ENCODE peak calls at places on chromosomes 3 and 15, in five cellular contexts. C is fibroblast of the aortic adventitia; G is thyroid gland; E is stimulated activated naive CD8-positive, alpha-beta T cell treated with anti-CD3 and anti-CD28 coated beads, Interleukin-15, Interleukin-2, amounts not matched to agents 100 U/mL and 50 U/mL, for 24 hours; F is activated T-cell treated with anti-CD3 and anti-CD28 coated beads, Interleukin-2, amount 50 U/mL, for 72 hours. X is an unnamed sample.

GRCh38 chr3:152376351-152377183 is 107.8 kb downstream of the MBNL1 start:
- DNase-seq in F (no peak), E (no peak), G (no peak), C (peak), X (peak)

GRCh38 chr3:189625566-189625965 is 5.6 kb upstream of the TP63 start:
- DNase-seq in E (no peak), G (no peak), F (no peak), C (no peak), X (no peak)

GRCh38 chr3:94413721-94414106 is 350.9 kb downstream of the NSUN3 start:
- DNase-seq in C (peak), G (no peak), F (no peak), E (no peak), X (no peak)

GRCh38 chr15:70023769-70024491 is 73.8 kb downstream of the TLE3 start:
- DNase-seq in E (no peak), G (peak), C (peak), F (no peak), X (peak)

GRCh38 chr15:85454403-85454802 is 74.0 kb downstream of the AKAP13 start:
- DNase-seq in G (no peak), F (no peak), E (no peak), C (no peak), X (no peak)

GRCh38 chr15:55282284-55282833 is 7.3 kb downstream of the RAB27A start:
- DNase-seq in F (peak), G (no peak), C (peak), E (peak), X (no peak)

GRCh38 chr15:95086543-95087252 is 855.3 kb downstream of the MCTP2 start:
- DNase-seq in F (no peak), C (peak), G (no peak), E (no peak), X (no peak)

GRCh38 chr3:111691293-111691909 is 96.3 kb upstream of the ZBED2 start:
- DNase-seq in G (peak), C (peak), E (no peak), F (no peak), X (peak)

GRCh38 chr3:115325539-115325938 is 178.5 kb upstream of the ZBTB20 start:
- DNase-seq in E (peak), C (peak), G (no peak), F (no peak), X (peak)

GRCh38 chr3:177624523-177625495 is 427.5 kb upstream of the TBL1XR1 start:
- DNase-seq in C (no peak), G (no peak), F (no peak), E (no peak), X (peak)

GRCh38 chr15:83320404-83320803 is 35.9 kb upstream of the BNC1 start:
- DNase-seq in E (no peak), F (no peak), G (no peak), C (no peak), X (no peak)

GRCh38 chr15:20671665-20672064 is 130.1 kb upstream of the GOLGA6L6 start:
- DNase-seq in G (no peak), E (no peak), C (no peak), F (no peak), X (no peak)

GRCh38 chr15:44158111-44158510 is 37.0 kb downstream of the FRMD5 start:
- DNase-seq in C (no peak), F (no peak), E (no peak), G (no peak), X (no peak)

GRCh38 chr3:7585052-7585451 is 724.1 kb downstream of the GRM7 start:
- DNase-seq in C (no peak), G (no peak), E (no peak), F (no peak), X (peak)

GRCh38 chr3:69665026-69665739 is 74.1 kb upstream of the MITF start:
- DNase-seq in F (no peak), E (no peak), G (peak), C (peak), X (no peak)

GRCh38 chr3:174168538-174169254 is 690.4 kb upstream of the NAALADL2 start:
- DNase-seq in F (no peak), C (no peak), G (no peak), E (no peak), X (no peak)

GRCh38 chr15:40815042-40815678 is 7.9 kb upstream of the DNAJC17 start:
- DNase-seq in G (peak), C (no peak), F (no peak), E (no peak), X (no peak)

GRCh38 chr15:25543156-25543555 is 104.3 kb upstream of the UBE3A start:
- DNase-seq in G (peak), C (peak), E (no peak), F (no peak), X (no peak)

GRCh38 chr3:37770336-37770735 is 91.3 kb upstream of the CTDSPL start:
- DNase-seq in C (no peak), E (no peak), G (peak), F (no peak), X (no peak)

GRCh38 chr3:186472466-186473008 is 71.6 kb downstream of the CRYGS start:
- DNase-seq in E (no peak), F (no peak), C (no peak), G (no peak), X (no peak)

GRCh38 chr3:30141178-30141581 is 465.2 kb upstream of the TGFBR2 start:
- DNase-seq in G (no peak), F (no peak), C (peak), E (no peak), X (no peak)

GRCh38 chr3:23044463-23044862 is 158.7 kb upstream of the UBE2E2 start:
- DNase-seq in C (peak), E (no peak), F (no peak), G (no peak), X (no peak)

GRCh38 chr15:66498501-66499386 is 1.2 kb upstream of the SNAPC5 start:
- DNase-seq in E (no peak), F (no peak), C (peak), G (no peak), X (peak)

GRCh38 chr15:57708047-57708446 is 1.5 kb downstream of the POLR2M start:
- DNase-seq in F (no peak), C (peak), E (no peak), G (no peak), X (no peak)

GRCh38 chr3:71456155-71456554 is 127.4 kb downstream of the FOXP1 start:
- DNase-seq in C (peak), E (no peak), G (no peak), F (no peak), X (no peak)

GRCh38 chr15:92025717-92026270 is 172.3 kb downstream of the SLCO3A1 start:
- DNase-seq in F (no peak), E (no peak), C (no peak), G (peak), X (no peak)

GRCh38 chr15:52796742-52797515 is 6.8 kb upstream of the ONECUT1 start:
- DNase-seq in G (no peak), E (no peak), F (no peak), C (no peak), X (no peak)

GRCh38 chr15:45884289-45884688 is 249.5 kb downstream of the SQOR start:
- DNase-seq in C (no peak), F (no peak), E (no peak), G (no peak), X (no peak)

GRCh38 chr3:134448664-134449063 is 37.1 kb downstream of the ANAPC13 start:
- DNase-seq in G (no peak), E (no peak), F (no peak), C (no peak), X (no peak)

GRCh38 chr3:72930754-72931153 is 42.9 kb downstream of the GXYLT2 start:
- DNase-seq in F (no peak), E (no peak), G (no peak), C (no peak), X (no peak)

GRCh38 chr3:170908235-170909116 is at the start of gene EIF5A2:
- DNase-seq in F (peak), C (peak), G (peak), E (peak), X (peak)

GRCh38 chr15:66232267-66232625 is 21.3 kb downstream of the MEGF11 start:
- DNase-seq in C (no peak), G (no peak), F (no peak), E (no peak), X (no peak)

GRCh38 chr3:46903341-46904302 is 26.1 kb downstream of the PTH1R start:
- DNase-seq in G (no peak), E (no peak), F (no peak), C (peak), X (no peak)

GRCh38 chr3:101414121-101414520 is 93.7 kb upstream of the IMPG2 start:
- DNase-seq in E (no peak), C (no peak), G (peak), F (no peak), X (no peak)